ENCODE peak calls at places on chromosome 21, in five cellular contexts. T, D, A, Y and J are unnamed samples.

GRCh38 chr21:28704746-28705145 is 287.9 kb downstream of the LTN1 start:
- DNase-seq in Y (no peak), A (peak), D (no peak), T (no peak), J (no peak)

GRCh38 chr21:34367320-34367935 is 3.6 kb downstream of the KCNE2 start:
- DNase-seq in Y (no peak), T (peak), A (peak), D (peak), J (peak)

GRCh38 chr21:39082656-39083376 is 100.4 kb downstream of the PSMG1 start:
- DNase-seq in Y (no peak), A (peak), D (peak), T (no peak), J (peak)

GRCh38 chr21:32803651-32804050 is 32.1 kb upstream of the PAXBP1 start:
- DNase-seq in D (no peak), A (no peak), T (no peak), Y (no peak), J (no peak)

GRCh38 chr21:34994646-34995631 is 54.2 kb downstream of the RUNX1 start:
- DNase-seq in T (no peak), Y (no peak), A (no peak), D (no peak), J (no peak)

GRCh38 chr21:32770514-32771133 is 931 bp downstream of the PAXBP1 start:
- DNase-seq in Y (peak), A (no peak), D (peak), T (no peak), J (peak)

GRCh38 chr21:45029298-45029967 is 44.9 kb upstream of the ADARB1 start:
- DNase-seq in T (no peak), Y (no peak), A (peak), D (no peak), J (peak)

GRCh38 chr21:37350472-37350871 is 16.1 kb upstream of the DYRK1A start:
- DNase-seq in Y (no peak), D (no peak), T (no peak), A (no peak), J (no peak)

GRCh38 chr21:32411366-32412161 is 942 bp upstream of the EVA1C start:
- DNase-seq in Y (peak), A (peak), T (no peak), D (peak), J (peak)

GRCh38 chr21:26659181-26659580 is 86.1 kb upstream of the CYYR1 start:
- DNase-seq in A (no peak), D (no peak), T (no peak), Y (no peak), J (no peak)

GRCh38 chr21:43800566-43800965 is 11.2 kb downstream of the RRP1 start:
- DNase-seq in A (no peak), Y (no peak), T (no peak), D (no peak), J (no peak)

GRCh38 chr21:28636988-28637691 is 355.5 kb downstream of the LTN1 start:
- DNase-seq in T (no peak), A (no peak), Y (no peak), D (peak), J (no peak)

GRCh38 chr21:37868896-37869295 is 47.4 kb downstream of the KCNJ6 start:
- DNase-seq in Y (no peak), A (no peak), T (no peak), D (no peak), J (no peak)

GRCh38 chr21:42695324-42696025 is 42.1 kb downstream of the PDE9A start:
- DNase-seq in Y (no peak), T (no peak), D (no peak), A (no peak), J (peak)

GRCh38 chr21:35226302-35226701 is 177.2 kb upstream of the RUNX1 start:
- DNase-seq in T (no peak), Y (no peak), D (peak), A (no peak), J (no peak)

GRCh38 chr21:44836666-44837471 is 19.0 kb upstream of the SUMO3 start:
- DNase-seq in D (peak), T (no peak), A (no peak), Y (peak), J (no peak)

GRCh38 chr21:35084869-35085268 is 35.8 kb upstream of the RUNX1 start:
- DNase-seq in Y (no peak), A (no peak), D (peak), T (no peak), J (no peak)

GRCh38 chr21:38312822-38313221 is 56.0 kb downstream of the KCNJ15 start:
- DNase-seq in A (no peak), T (no peak), D (no peak), Y (no peak), J (no peak)

GRCh38 chr21:30340714-30341573 is 3.5 kb upstream of the KRTAP27-1 start:
- DNase-seq in A (peak), Y (no peak), T (peak), D (peak), J (peak)

GRCh38 chr21:42385619-42386018 is 10.2 kb downstream of the TMPRSS3 start:
- DNase-seq in T (no peak), A (no peak), D (no peak), Y (no peak), J (no peak)

GRCh38 chr21:42666023-42666747 is 12.8 kb downstream of the PDE9A start:
- DNase-seq in A (no peak), T (peak), Y (no peak), D (no peak), J (peak)

GRCh38 chr21:38958940-38959685 is 153.4 kb downstream of the ETS2 start:
- DNase-seq in T (no peak), Y (no peak), A (no peak), D (no peak), J (no peak)

GRCh38 chr21:15617968-15618367 is 111.8 kb upstream of the USP25 start:
- DNase-seq in T (no peak), D (peak), A (no peak), Y (no peak), J (peak)